ENCODE peak calls at places on chromosomes 11 and 22, in seven cellular contexts. V, G, L, T, H, W and U are unnamed samples.

GRCh38 chr22:17230239-17230638 is 11.0 kb upstream of the ADA2 start:
- DNase-seq in V (no peak), G (no peak), L (no peak), T (no peak), H (no peak), W (no peak), U (peak; percentile 24)

GRCh38 chr11:73322111-73322985 is 14.3 kb downstream of the ARHGEF17 start:
- DNase-seq in V (no peak), G (no peak), L (no peak), T (no peak), H (no peak), W (no peak), U (no peak)

GRCh38 chr11:86589856-86590589 is 82.4 kb downstream of the ME3 start:
- DNase-seq in V (no peak), G (no peak), L (no peak), T (no peak), H (no peak), W (no peak), U (no peak)

GRCh38 chr11:96230686-96231085 is 112.3 kb downstream of the MAML2 start:
- DNase-seq in V (no peak), G (no peak), L (no peak), T (no peak), H (no peak), W (peak; percentile 40), U (no peak)

GRCh38 chr11:47966621-47967020 is 13.7 kb upstream of the PTPRJ start:
- DNase-seq in V (no peak), G (no peak), L (no peak), T (no peak), H (no peak), W (no peak), U (no peak)

GRCh38 chr11:69920500-69921428 is 101.5 kb upstream of the FGF3 start:
- DNase-seq in V (no peak), G (no peak), L (no peak), T (peak; percentile 55), H (no peak), W (no peak), U (peak; percentile 68)

GRCh38 chr11:102158151-102158734 is 48.0 kb downstream of the YAP1 start:
- DNase-seq in V (no peak), G (no peak), L (no peak), T (no peak), H (no peak), W (no peak), U (no peak)

GRCh38 chr11:113153847-113154246 is 160.5 kb upstream of the TTC12 start:
- DNase-seq in V (no peak), G (no peak), L (no peak), T (no peak), H (no peak), W (no peak), U (no peak)

GRCh38 chr11:118531597-118532084 is 649 bp downstream of the TMEM25 start:
- DNase-seq in V (no peak), G (no peak), L (peak; percentile 47), T (no peak), H (no peak), W (peak; percentile 13), U (peak; percentile 71)

GRCh38 chr11:90798769-90799168 is 575.9 kb upstream of the CHORDC1 start:
- DNase-seq in V (no peak), G (no peak), L (no peak), T (no peak), H (no peak), W (no peak), U (no peak)

GRCh38 chr11:81059356-81059755 is 1618.5 kb upstream of the TENM4 start:
- DNase-seq in V (no peak), G (no peak), L (no peak), T (no peak), H (no peak), W (no peak), U (no peak)

GRCh38 chr11:69654001-69654659 is 13.2 kb downstream of the CCND1 start:
- DNase-seq in V (no peak), G (no peak), L (no peak), T (peak; percentile 54), H (no peak), W (no peak), U (peak; percentile 83)

GRCh38 chr22:20430641-20431519 is 6.7 kb downstream of the SCARF2 start:
- DNase-seq in V (no peak), G (no peak), L (peak; percentile 76), T (peak; percentile 80), H (no peak), W (no peak), U (peak; percentile 82)

GRCh38 chr11:97325693-97326092 is 935.9 kb downstream of the JRKL start:
- DNase-seq in V (no peak), G (no peak), L (no peak), T (no peak), H (no peak), W (no peak), U (no peak)

GRCh38 chr11:134691985-134692384 is 279.9 kb upstream of the B3GAT1 start:
- DNase-seq in V (no peak), G (no peak), L (no peak), T (no peak), H (no peak), W (peak; percentile 7), U (no peak)

GRCh38 chr11:125457814-125458343 is 38.2 kb downstream of the FEZ1 start:
- DNase-seq in V (no peak), G (peak; percentile 48), L (no peak), T (no peak), H (no peak), W (peak; percentile 95), U (peak; percentile 82)

GRCh38 chr11:115222863-115223530 is 281.2 kb downstream of the CADM1 start:
- DNase-seq in V (no peak), G (no peak), L (no peak), T (no peak), H (no peak), W (no peak), U (no peak)

GRCh38 chr22:20423636-20424511 is 13.8 kb downstream of the SCARF2 start:
- DNase-seq in V (no peak), G (no peak), L (no peak), T (peak; percentile 60), H (no peak), W (peak; percentile 47), U (peak; percentile 79)

GRCh38 chr11:75334402-75334891 is 17.0 kb downstream of the ARRB1 start:
- DNase-seq in V (no peak), G (no peak), L (no peak), T (no peak), H (no peak), W (no peak), U (no peak)

GRCh38 chr11:69398529-69399492 is 82.7 kb upstream of the LINC01488 start:
- DNase-seq in V (no peak), G (no peak), L (no peak), T (peak; percentile 41), H (no peak), W (no peak), U (peak; percentile 69)

GRCh38 chr11:109426442-109426841 is 4.5 kb downstream of the C11orf87 start:
- DNase-seq in V (no peak), G (no peak), L (no peak), T (no peak), H (no peak), W (no peak), U (no peak)

GRCh38 chr11:121901853-121902252 is 214.2 kb downstream of the BLID start:
- DNase-seq in V (no peak), G (no peak), L (no peak), T (no peak), H (no peak), W (no peak), U (no peak)

GRCh38 chr11:95933594-95933993 is 9.7 kb upstream of the MTMR2 start:
- DNase-seq in V (no peak), G (no peak), L (no peak), T (no peak), H (no peak), W (no peak), U (peak; percentile 29)

GRCh38 chr11:93727985-93728791 is 13.1 kb downstream of the TAF1D start:
- DNase-seq in V (no peak), G (peak; percentile 23), L (no peak), T (no peak), H (no peak), W (no peak), U (no peak)

GRCh38 chr22:26995222-26995621 is 337.8 kb downstream of the MIAT start:
- DNase-seq in V (no peak), G (no peak), L (no peak), T (no peak), H (no peak), W (no peak), U (no peak)

GRCh38 chr11:61803889-61804647 is 11.4 kb downstream of the FEN1 start:
- DNase-seq in V (no peak), G (no peak), L (no peak), T (no peak), H (no peak), W (no peak), U (no peak)

GRCh38 chr11:121099885-121100284 is 1.2 kb upstream of the TECTA start:
- DNase-seq in V (no peak), G (no peak), L (no peak), T (no peak), H (no peak), W (no peak), U (no peak)

GRCh38 chr11:5486003-5486402 is 2.5 kb upstream of the OR52D1 start:
- DNase-seq in V (no peak), G (no peak), L (no peak), T (no peak), H (no peak), W (no peak), U (no peak)

GRCh38 chr11:35387341-35387982 is 31.9 kb downstream of the SLC1A2 start:
- DNase-seq in V (no peak), G (no peak), L (no peak), T (no peak), H (no peak), W (no peak), U (no peak)

GRCh38 chr11:2709429-2709828 is 9.6 kb upstream of the KCNQ1OT1 start:
- DNase-seq in V (no peak), G (peak; percentile 69), L (no peak), T (no peak), H (no peak), W (no peak), U (peak; percentile 64)

GRCh38 chr11:131666617-131667016 is 296.2 kb downstream of the NTM start:
- DNase-seq in V (no peak), G (peak; percentile 41), L (no peak), T (no peak), H (no peak), W (no peak), U (no peak)

GRCh38 chr11:33366918-33367317 is 109.7 kb downstream of the HIPK3 start:
- DNase-seq in V (no peak), G (no peak), L (no peak), T (no peak), H (no peak), W (no peak), U (no peak)

GRCh38 chr11:108543316-108543955 is 45.3 kb upstream of the POGLUT3 start:
- DNase-seq in V (no peak), G (no peak), L (no peak), T (no peak), H (no peak), W (no peak), U (no peak)

GRCh38 chr22:49869091-49869830 is 15.6 kb downstream of the ZBED4 start:
- DNase-seq in V (no peak), G (no peak), L (no peak), T (peak; percentile 34), H (no peak), W (no peak), U (no peak)